ENCODE peak calls at places on chromosomes 2 and 18, in four cellular contexts. P, O, R and D are unnamed samples.

GRCh38 chr18:22694954-22695353 is 238.2 kb upstream of the RBBP8 start:
- DNase-seq in O (no peak), R (peak), P (peak), D (peak)

GRCh38 chr18:9404565-9405060 is 70.0 kb downstream of the TWSG1 start:
- DNase-seq in O (no peak), P (peak), R (no peak), D (no peak)

GRCh38 chr2:237892478-237892877 is 33.1 kb downstream of the RAMP1 start:
- DNase-seq in P (no peak), R (no peak), O (no peak), D (no peak)

GRCh38 chr2:134623796-134624195 is 95.0 kb downstream of the TMEM163 start:
- DNase-seq in P (no peak), R (no peak), O (no peak), D (no peak)

GRCh38 chr2:29238497-29238896 is 123.3 kb downstream of the CLIP4 start:
- DNase-seq in O (no peak), P (peak), R (no peak), D (peak)

GRCh38 chr2:164599954-164600589 is 21.2 kb downstream of the GRB14 start:
- DNase-seq in O (no peak), R (peak), P (peak), D (peak)

GRCh38 chr2:139864821-139865302 is 1084.7 kb upstream of the NXPH2 start:
- DNase-seq in P (peak), R (no peak), O (no peak), D (peak)

GRCh38 chr2:237213325-237214040 is 127.8 kb downstream of the COPS8 start:
- DNase-seq in P (no peak), R (peak), O (no peak), D (peak)

GRCh38 chr18:75321431-75321830 is 106.1 kb downstream of the SMIM21 start:
- DNase-seq in P (no peak), R (no peak), O (no peak), D (no peak)

GRCh38 chr18:8121942-8122480 is 487.2 kb upstream of the RAB12 start:
- DNase-seq in R (peak), O (no peak), P (peak), D (peak)

GRCh38 chr2:47274054-47274779 is 119.1 kb upstream of the STPG4 start:
- DNase-seq in O (no peak), P (peak), R (peak), D (no peak)

GRCh38 chr18:79544386-79544963 is 135.1 kb upstream of the CTDP1 start:
- DNase-seq in R (no peak), O (no peak), P (no peak), D (no peak)

GRCh38 chr2:20422679-20423271 is 24.1 kb upstream of the RHOB start:
- DNase-seq in O (no peak), R (peak), P (no peak), D (no peak)

GRCh38 chr2:9617296-9617695 is 13.5 kb downstream of the YWHAQ start:
- DNase-seq in P (no peak), R (no peak), O (no peak), D (no peak)

GRCh38 chr2:96928277-96928781 is 58.1 kb downstream of the FAM178B start:
- DNase-seq in R (no peak), O (no peak), P (no peak), D (no peak)

GRCh38 chr2:101012706-101013181 is 10.7 kb downstream of the RPL31 start:
- DNase-seq in R (peak), O (no peak), P (peak), D (no peak)

GRCh38 chr2:67619204-67619603 is 222.1 kb downstream of the ETAA1 start:
- DNase-seq in P (no peak), R (peak), O (no peak), D (no peak)

GRCh38 chr18:13536578-13536977 is 189.8 kb downstream of the FAM210A start:
- DNase-seq in R (no peak), O (no peak), P (no peak), D (no peak)

GRCh38 chr2:112585400-112585799 is 991 bp downstream of the CHCHD5 start:
- DNase-seq in R (no peak), O (no peak), P (no peak), D (no peak)

GRCh38 chr2:241702155-241702404 is 241 bp downstream of the ING5 start:
- DNase-seq in P (no peak), R (no peak), O (peak), D (no peak)

GRCh38 chr18:57970356-57971095 is 73.5 kb upstream of the NEDD4L start:
- DNase-seq in R (no peak), O (no peak), P (no peak), D (no peak)

GRCh38 chr2:175461839-175462238 is 280.3 kb upstream of the ATP5MC3 start:
- DNase-seq in O (no peak), R (no peak), P (no peak), D (no peak)

GRCh38 chr2:57497489-57498096 is 549.0 kb upstream of the VRK2 start:
- DNase-seq in R (peak), P (peak), O (peak), D (peak)

GRCh38 chr2:175054340-175054739 is 49.2 kb upstream of the CHN1 start:
- DNase-seq in R (no peak), P (no peak), O (no peak), D (no peak)

GRCh38 chr18:36468161-36468560 is 170.6 kb downstream of the FHOD3 start:
- DNase-seq in P (no peak), O (no peak), R (no peak), D (no peak)